ENCODE peak calls at places on chromosome 17, in ten cellular contexts. K is tibial nerve; T is HFFc6; X is left kidney; E is NCI-H2081; O is Right ventricle myocardium superior; N is mammary epithelial cell; W is kidney; V is epithelial cell of esophagus; S is stimulated activated CD8-positive, alpha-beta memory T cell treated with anti-CD3 and anti-CD28 coated beads, Interleukin-15, amount 100 ng/mL, for 4 hours. Y is an unnamed sample.

GRCh38 chr17:68080411-68081150 is 45.0 kb downstream of the KPNA2 start:
- DNase-seq in V (no peak), O (no peak), W (no peak), N (no peak), E (no peak), K (no peak), T (no peak), S (no peak), X (no peak), Y (no peak)

GRCh38 chr17:703081-703875 is 11.4 kb downstream of the VPS53 start:
- DNase-seq in T (no peak), V (no peak), O (no peak), N (no peak), S (no peak), E (no peak), W (no peak), X (no peak), K (no peak), Y (no peak)

GRCh38 chr17:18026408-18026776 is 12.6 kb downstream of the ATPAF2 start:
- DNase-seq in S (no peak), E (peak; percentile 68), W (no peak), O (peak; percentile 67), K (no peak), V (peak; percentile 66), X (no peak), N (peak; percentile 68), T (peak; percentile 93), Y (no peak)

GRCh38 chr17:21284319-21285163 is at the start of gene MAP2K3:
- DNase-seq in W (peak; percentile 100), O (peak; percentile 99), V (peak; percentile 100), K (peak; percentile 99), T (peak; percentile 99), S (peak; percentile 95), N (peak; percentile 97), E (peak; percentile 94), X (peak; percentile 100), Y (peak; percentile 100)

GRCh38 chr17:55672585-55673501 is 49.8 kb downstream of the TMEM100 start:
- DNase-seq in O (no peak), X (no peak), W (peak; percentile 47), N (no peak), E (no peak), S (no peak), T (no peak), V (peak; percentile 47), K (no peak), Y (no peak)

GRCh38 chr17:79633154-79633553 is 22.3 kb upstream of the RBFOX3 start:
- DNase-seq in O (no peak), K (no peak), S (no peak), T (no peak), V (no peak), X (no peak), W (peak; percentile 60), E (no peak), N (no peak), Y (no peak)

GRCh38 chr17:39573447-39574298 is 34.0 kb downstream of the NEUROD2 start:
- DNase-seq in E (peak; percentile 68), V (peak; percentile 64), T (peak; percentile 32), X (peak; percentile 93), W (peak; percentile 87), S (no peak), K (peak; percentile 29), O (peak; percentile 82), N (peak; percentile 67), Y (peak; percentile 82)

GRCh38 chr17:81523139-81524062 is 4.8 kb upstream of the FSCN2 start:
- DNase-seq in K (no peak), T (peak; percentile 68), X (peak; percentile 98), W (peak; percentile 91), O (no peak), N (no peak), E (peak; percentile 88), S (no peak), V (no peak), Y (peak; percentile 86)

GRCh38 chr17:77544347-77544746 is 403.6 kb downstream of the SEC14L1 start:
- DNase-seq in V (no peak), N (no peak), O (no peak), T (no peak), S (no peak), E (no peak), W (no peak), X (no peak), K (no peak), Y (no peak)

GRCh38 chr17:49513044-49513395 is 17.9 kb downstream of the NGFR start:
- DNase-seq in W (no peak), X (no peak), K (no peak), V (no peak), O (no peak), T (no peak), N (no peak), E (no peak), S (no peak), Y (no peak)

GRCh38 chr17:7440113-7440822 is 956 bp downstream of the FGF11 start:
- DNase-seq in W (peak; percentile 91), E (peak; percentile 11), T (no peak), S (no peak), X (peak; percentile 82), K (no peak), N (peak; percentile 44), V (peak; percentile 49), O (peak; percentile 81), Y (peak; percentile 73)

GRCh38 chr17:48541574-48542113 is 3.3 kb downstream of the HOXB2 start:
- DNase-seq in K (no peak), T (no peak), E (no peak), O (peak; percentile 81), V (peak; percentile 39), N (peak; percentile 70), S (no peak), W (peak; percentile 90), X (peak; percentile 91), Y (peak; percentile 53)

GRCh38 chr17:82765357-82765756 is 13.5 kb downstream of the TBCD start:
- DNase-seq in O (no peak), V (no peak), N (no peak), X (no peak), K (no peak), T (no peak), E (no peak), W (no peak), S (no peak), Y (no peak)

GRCh38 chr17:68455756-68456528 is 1.4 kb downstream of the WIPI1 start:
- DNase-seq in E (peak; percentile 91), O (no peak), T (peak; percentile 62), W (no peak), K (peak; percentile 34), V (peak; percentile 89), X (no peak), N (peak; percentile 92), S (no peak), Y (no peak)

GRCh38 chr17:14336418-14336817 is 35.5 kb downstream of the HS3ST3B1 start:
- DNase-seq in T (no peak), N (no peak), E (no peak), W (no peak), X (no peak), S (no peak), O (no peak), K (no peak), V (no peak), Y (no peak)

GRCh38 chr17:78307887-78308633 is 51.8 kb downstream of the SOCS3 start:
- DNase-seq in E (no peak), T (no peak), K (no peak), N (no peak), V (no peak), W (peak; percentile 78), S (no peak), O (no peak), X (peak; percentile 85), Y (no peak)

GRCh38 chr17:79800325-79801155 is 3.7 kb upstream of the CBX8 start:
- DNase-seq in N (peak; percentile 46), K (no peak), O (no peak), X (peak; percentile 78), V (peak; percentile 63), E (peak; percentile 68), T (peak; percentile 21), S (no peak), W (peak; percentile 79), Y (peak; percentile 84)

GRCh38 chr17:82399030-82399429 is 19.1 kb upstream of the HEXD start:
- DNase-seq in T (peak; percentile 52), E (peak; percentile 65), X (no peak), W (peak; percentile 69), K (peak; percentile 41), V (no peak), N (no peak), S (no peak), O (peak; percentile 66), Y (no peak)

GRCh38 chr17:48555616-48556533 is 11.0 kb upstream of the HOXB2 start:
- DNase-seq in K (no peak), S (no peak), E (no peak), X (no peak), O (no peak), N (peak; percentile 47), T (no peak), W (peak; percentile 78), V (no peak), Y (peak; percentile 68)

GRCh38 chr17:66849136-66849655 is 14.3 kb downstream of the CACNG5 start:
- DNase-seq in O (no peak), K (no peak), S (no peak), X (no peak), T (no peak), E (no peak), N (no peak), W (no peak), V (no peak), Y (no peak)

GRCh38 chr17:63497708-63498483 is 21.0 kb downstream of the ACE start:
- DNase-seq in T (no peak), X (peak; percentile 77), V (peak; percentile 35), S (no peak), K (no peak), N (no peak), W (no peak), O (no peak), E (peak; percentile 47), Y (peak; percentile 60)

GRCh38 chr17:63950940-63951907 is 19.1 kb upstream of the CD79B start:
- DNase-seq in K (no peak), S (no peak), E (peak; percentile 15), N (peak; percentile 39), W (no peak), T (no peak), V (peak; percentile 65), X (peak; percentile 69), O (no peak), Y (no peak)

GRCh38 chr17:18138065-18138749 is 29.7 kb downstream of the MYO15A start:
- DNase-seq in W (no peak), O (no peak), E (no peak), N (no peak), T (no peak), V (no peak), S (no peak), X (no peak), K (no peak), Y (no peak)

GRCh38 chr17:36687736-36688135 is 86.4 kb downstream of the MRM1 start:
- DNase-seq in X (no peak), V (no peak), T (no peak), N (no peak), K (no peak), E (no peak), W (no peak), S (no peak), O (no peak), Y (peak; percentile 65)

GRCh38 chr17:50168319-50168718 is 2.5 kb downstream of the SGCA start:
- DNase-seq in E (no peak), S (no peak), X (peak; percentile 29), N (no peak), W (peak; percentile 64), V (no peak), K (no peak), O (peak; percentile 22), T (no peak), Y (no peak)

GRCh38 chr17:4498461-4499397 is at the start of gene SPNS2:
- DNase-seq in N (peak; percentile 36), K (no peak), O (peak; percentile 83), W (peak; percentile 88), T (no peak), S (peak; percentile 16), E (peak; percentile 67), X (peak; percentile 81), V (peak; percentile 69), Y (peak; percentile 90)

GRCh38 chr17:42310281-42311156 is 22.2 kb downstream of the STAT5A start:
- DNase-seq in T (no peak), V (peak; percentile 17), X (peak; percentile 54), N (no peak), O (no peak), K (no peak), S (no peak), W (no peak), E (no peak), Y (peak; percentile 31)

GRCh38 chr17:17525956-17526355 is 29.8 kb upstream of the RASD1 start:
- DNase-seq in K (no peak), T (no peak), E (no peak), W (no peak), X (no peak), N (no peak), V (no peak), S (no peak), O (peak; percentile 28), Y (no peak)

Y was measured in neural progenitor cell.